ENCODE peak calls at places on chromosomes 4 and X, in five cellular contexts. One of them, this sample, is unnamed.

GRCh38 chr4:140042634-140043033 is 111.3 kb downstream of the MAML3 start:
- DNase-seq in fibroblast of pulmonary artery: no peak
- DNase-seq in tibial nerve: no peak
- DNase-seq in choroid plexus epithelial cell: no peak
- DNase-seq in hepatocyte: no peak
- DNase-seq in this sample: no peak

GRCh38 chrX:104459796-104460195 is 106.2 kb upstream of the IL1RAPL2 start:
- DNase-seq in choroid plexus epithelial cell: no peak
- DNase-seq in hepatocyte: no peak
- DNase-seq in tibial nerve: no peak
- DNase-seq in fibroblast of pulmonary artery: no peak
- DNase-seq in this sample: no peak

GRCh38 chr4:83139514-83140156 is 25.1 kb upstream of the PLAC8 start:
- DNase-seq in fibroblast of pulmonary artery: no peak
- DNase-seq in choroid plexus epithelial cell: no peak
- DNase-seq in tibial nerve: no peak
- DNase-seq in hepatocyte: peak
- DNase-seq in this sample: no peak

GRCh38 chr4:163679189-163679588 is 184.7 kb downstream of the TMA16 start:
- DNase-seq in fibroblast of pulmonary artery: no peak
- DNase-seq in hepatocyte: peak
- DNase-seq in tibial nerve: no peak
- DNase-seq in choroid plexus epithelial cell: peak
- DNase-seq in this sample: no peak

GRCh38 chrX:136880003-136880451 is 498 bp downstream of the RBMX start:
- DNase-seq in tibial nerve: no peak
- DNase-seq in hepatocyte: no peak
- DNase-seq in choroid plexus epithelial cell: peak
- DNase-seq in fibroblast of pulmonary artery: peak
- DNase-seq in this sample: peak

GRCh38 chr4:18691431-18692200 is 670.1 kb upstream of the LCORL start:
- DNase-seq in tibial nerve: no peak
- DNase-seq in hepatocyte: peak
- DNase-seq in fibroblast of pulmonary artery: no peak
- DNase-seq in choroid plexus epithelial cell: peak
- DNase-seq in this sample: no peak

GRCh38 chrX:66232296-66232695 is 68.2 kb downstream of the HEPH start:
- DNase-seq in hepatocyte: no peak
- DNase-seq in tibial nerve: no peak
- DNase-seq in choroid plexus epithelial cell: no peak
- DNase-seq in fibroblast of pulmonary artery: no peak
- DNase-seq in this sample: no peak

GRCh38 chrX:101191217-101191750 is 28.3 kb upstream of the DRP2 start:
- DNase-seq in tibial nerve: no peak
- DNase-seq in fibroblast of pulmonary artery: peak
- DNase-seq in choroid plexus epithelial cell: no peak
- DNase-seq in hepatocyte: peak
- DNase-seq in this sample: no peak

GRCh38 chr4:87078987-87079469 is 141.4 kb downstream of the KLHL8 start:
- DNase-seq in choroid plexus epithelial cell: peak
- DNase-seq in hepatocyte: no peak
- DNase-seq in tibial nerve: no peak
- DNase-seq in fibroblast of pulmonary artery: peak
- DNase-seq in this sample: no peak

GRCh38 chr4:14218641-14219040 is 591.1 kb upstream of the BOD1L1 start:
- DNase-seq in choroid plexus epithelial cell: no peak
- DNase-seq in tibial nerve: peak
- DNase-seq in hepatocyte: peak
- DNase-seq in fibroblast of pulmonary artery: no peak
- DNase-seq in this sample: no peak

GRCh38 chrX:3346436-3347329 is at the start of gene MXRA5:
- DNase-seq in fibroblast of pulmonary artery: peak
- DNase-seq in tibial nerve: no peak
- DNase-seq in hepatocyte: peak
- DNase-seq in choroid plexus epithelial cell: peak
- DNase-seq in this sample: no peak

GRCh38 chr4:47741200-47741599 is 96.7 kb downstream of the CORIN start:
- DNase-seq in tibial nerve: no peak
- DNase-seq in fibroblast of pulmonary artery: peak
- DNase-seq in choroid plexus epithelial cell: peak
- DNase-seq in hepatocyte: no peak
- DNase-seq in this sample: no peak

GRCh38 chr4:48727666-48728459 is 52.2 kb downstream of the FRYL start:
- DNase-seq in hepatocyte: no peak
- DNase-seq in choroid plexus epithelial cell: no peak
- DNase-seq in fibroblast of pulmonary artery: no peak
- DNase-seq in tibial nerve: no peak
- DNase-seq in this sample: no peak

GRCh38 chr4:83964996-83965541 is 429.2 kb downstream of the GPAT3 start:
- DNase-seq in choroid plexus epithelial cell: peak
- DNase-seq in fibroblast of pulmonary artery: peak
- DNase-seq in tibial nerve: no peak
- DNase-seq in hepatocyte: no peak
- DNase-seq in this sample: no peak

GRCh38 chr4:7183780-7184460 is 8.4 kb upstream of the SORCS2 start:
- DNase-seq in fibroblast of pulmonary artery: no peak
- DNase-seq in choroid plexus epithelial cell: no peak
- DNase-seq in hepatocyte: no peak
- DNase-seq in tibial nerve: no peak
- DNase-seq in this sample: no peak

GRCh38 chr4:67160409-67160808 is 384.9 kb downstream of the CENPC start:
- DNase-seq in fibroblast of pulmonary artery: no peak
- DNase-seq in choroid plexus epithelial cell: no peak
- DNase-seq in hepatocyte: no peak
- DNase-seq in tibial nerve: no peak
- DNase-seq in this sample: no peak

GRCh38 chr4:8861576-8862279 is 9.9 kb downstream of the HMX1 start:
- DNase-seq in tibial nerve: no peak
- DNase-seq in hepatocyte: no peak
- DNase-seq in choroid plexus epithelial cell: no peak
- DNase-seq in fibroblast of pulmonary artery: no peak
- DNase-seq in this sample: no peak

GRCh38 chr4:167606551-167606950 is 372.3 kb upstream of the SPOCK3 start:
- DNase-seq in tibial nerve: no peak
- DNase-seq in fibroblast of pulmonary artery: no peak
- DNase-seq in choroid plexus epithelial cell: no peak
- DNase-seq in hepatocyte: no peak
- DNase-seq in this sample: no peak

GRCh38 chr4:118798658-118799057 is 37.3 kb downstream of the SEC24D start:
- DNase-seq in tibial nerve: no peak
- DNase-seq in fibroblast of pulmonary artery: no peak
- DNase-seq in choroid plexus epithelial cell: no peak
- DNase-seq in hepatocyte: no peak
- DNase-seq in this sample: no peak

GRCh38 chr4:143700420-143701352 is at the start of gene FREM3:
- DNase-seq in tibial nerve: no peak
- DNase-seq in fibroblast of pulmonary artery: peak
- DNase-seq in choroid plexus epithelial cell: no peak
- DNase-seq in hepatocyte: peak
- DNase-seq in this sample: no peak

GRCh38 chrX:98795636-98796035 is 1614.4 kb downstream of the PCDH19 start:
- DNase-seq in fibroblast of pulmonary artery: peak
- DNase-seq in tibial nerve: no peak
- DNase-seq in choroid plexus epithelial cell: peak
- DNase-seq in hepatocyte: no peak
- DNase-seq in this sample: no peak

GRCh38 chr4:1976416-1977352 is 32.1 kb downstream of the NELFA start:
- DNase-seq in tibial nerve: no peak
- DNase-seq in hepatocyte: no peak
- DNase-seq in choroid plexus epithelial cell: no peak
- DNase-seq in fibroblast of pulmonary artery: no peak
- DNase-seq in this sample: no peak

GRCh38 chr4:114688063-114688462 is 89.5 kb downstream of the UGT8 start:
- DNase-seq in fibroblast of pulmonary artery: no peak
- DNase-seq in choroid plexus epithelial cell: no peak
- DNase-seq in tibial nerve: no peak
- DNase-seq in hepatocyte: no peak
- DNase-seq in this sample: no peak

DNA sequence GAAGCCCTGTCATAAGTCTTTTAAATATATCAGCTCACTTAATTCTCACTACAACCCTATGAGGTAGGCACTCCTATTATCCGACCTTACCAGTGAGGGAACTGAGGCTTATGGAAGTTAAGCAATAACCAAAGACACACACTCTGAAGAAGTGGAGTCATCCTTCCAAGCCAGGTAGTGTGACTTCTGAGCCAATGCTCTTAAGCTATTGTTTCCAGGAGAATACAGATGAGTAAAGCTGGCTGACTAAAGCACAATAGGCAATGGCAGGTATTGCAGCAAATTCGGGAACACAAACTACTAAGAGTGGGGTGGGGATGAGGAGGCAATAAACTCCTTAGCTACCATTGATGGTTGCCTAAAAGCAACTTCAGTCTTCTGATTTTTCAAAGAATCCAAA is 81.8 kb upstream of the KIT start:
- DNase-seq in fibroblast of pulmonary artery: no peak
- DNase-seq in choroid plexus epithelial cell: no peak
- DNase-seq in hepatocyte: no peak
- DNase-seq in tibial nerve: no peak
- DNase-seq in this sample: no peak
- H3K4me3 ChIP-seq in fibroblast of pulmonary artery: no peak
- H3K4me3 ChIP-seq in choroid plexus epithelial cell: no peak
- H3K4me3 ChIP-seq in hepatocyte: no peak
- H3K4me3 ChIP-seq in tibial nerve: no peak
- H3K4me3 ChIP-seq in this sample: no peak

GRCh38 chrX:69113723-69114122 is 51.5 kb downstream of the PJA1 start:
- DNase-seq in choroid plexus epithelial cell: no peak
- DNase-seq in hepatocyte: no peak
- DNase-seq in fibroblast of pulmonary artery: no peak
- DNase-seq in tibial nerve: no peak
- DNase-seq in this sample: no peak
- H3K4me3 ChIP-seq in choroid plexus epithelial cell: no peak
- H3K4me3 ChIP-seq in hepatocyte: no peak
- H3K4me3 ChIP-seq in fibroblast of pulmonary artery: no peak
- H3K4me3 ChIP-seq in tibial nerve: no peak
- H3K4me3 ChIP-seq in this sample: no peak

GRCh38 chr4:81519856-81520255 is 48.1 kb upstream of the RASGEF1B start:
- DNase-seq in fibroblast of pulmonary artery: no peak
- DNase-seq in choroid plexus epithelial cell: no peak
- DNase-seq in tibial nerve: no peak
- DNase-seq in hepatocyte: no peak
- DNase-seq in this sample: no peak

GRCh38 chr4:81518762-81519427 is 47.2 kb upstream of the RASGEF1B start:
- DNase-seq in choroid plexus epithelial cell: no peak
- DNase-seq in fibroblast of pulmonary artery: no peak
- DNase-seq in hepatocyte: no peak
- DNase-seq in tibial nerve: no peak
- DNase-seq in this sample: no peak

GRCh38 chr4:81521708-81522107 is 50.0 kb upstream of the RASGEF1B start:
- DNase-seq in fibroblast of pulmonary artery: no peak
- DNase-seq in choroid plexus epithelial cell: no peak
- DNase-seq in hepatocyte: no peak
- DNase-seq in tibial nerve: no peak
- DNase-seq in this sample: no peak

GRCh38 chr4:81516241-81516640 is 44.5 kb upstream of the RASGEF1B start:
- DNase-seq in tibial nerve: no peak
- DNase-seq in fibroblast of pulmonary artery: no peak
- DNase-seq in hepatocyte: no peak
- DNase-seq in choroid plexus epithelial cell: no peak
- DNase-seq in this sample: no peak

GRCh38 chr4:81519428-81519775 is 47.7 kb upstream of the RASGEF1B start:
- DNase-seq in tibial nerve: no peak
- DNase-seq in choroid plexus epithelial cell: no peak
- DNase-seq in hepatocyte: no peak
- DNase-seq in fibroblast of pulmonary artery: no peak
- DNase-seq in this sample: no peak
- H3K4me3 ChIP-seq in tibial nerve: no peak
- H3K4me3 ChIP-seq in choroid plexus epithelial cell: no peak
- H3K4me3 ChIP-seq in hepatocyte: no peak
- H3K4me3 ChIP-seq in fibroblast of pulmonary artery: no peak
- H3K4me3 ChIP-seq in this sample: no peak

DNA sequence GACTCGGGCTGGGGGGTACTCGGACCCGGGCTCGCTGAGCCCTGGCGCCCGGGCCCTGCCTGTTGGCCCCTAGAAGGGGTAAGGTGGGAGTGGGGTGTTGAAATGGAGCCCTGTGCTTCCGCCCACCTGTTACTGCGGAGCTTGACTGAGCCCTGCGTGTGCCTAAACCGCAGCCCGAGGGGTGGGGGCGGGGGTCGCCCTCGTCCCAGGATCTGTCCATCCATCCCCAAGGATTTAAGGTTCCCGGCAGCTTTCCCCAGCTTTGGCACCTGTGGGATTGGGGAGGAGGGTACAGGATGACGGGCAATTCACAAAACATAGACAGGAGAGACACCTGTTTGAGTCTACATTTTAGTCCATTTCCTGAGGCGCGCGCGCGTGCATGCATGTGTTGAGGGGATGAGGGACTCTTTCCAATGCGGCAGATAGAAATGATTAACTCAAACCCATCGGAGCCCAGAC is 779 bp downstream of the GABRQ start:
- DNase-seq in tibial nerve: no peak
- DNase-seq in hepatocyte: no peak
- DNase-seq in choroid plexus epithelial cell: no peak
- DNase-seq in fibroblast of pulmonary artery: no peak
- DNase-seq in this sample: no peak
- H3K4me3 ChIP-seq in tibial nerve: no peak
- H3K4me3 ChIP-seq in hepatocyte: no peak
- H3K4me3 ChIP-seq in choroid plexus epithelial cell: no peak
- H3K4me3 ChIP-seq in fibroblast of pulmonary artery: no peak
- H3K4me3 ChIP-seq in this sample: no peak

GRCh38 chrX:39385022-39385421 is 583.8 kb downstream of the MID1IP1 start:
- DNase-seq in tibial nerve: no peak
- DNase-seq in fibroblast of pulmonary artery: no peak
- DNase-seq in choroid plexus epithelial cell: no peak
- DNase-seq in hepatocyte: no peak
- DNase-seq in this sample: no peak
- H3K4me3 ChIP-seq in tibial nerve: no peak
- H3K4me3 ChIP-seq in fibroblast of pulmonary artery: no peak
- H3K4me3 ChIP-seq in choroid plexus epithelial cell: no peak
- H3K4me3 ChIP-seq in hepatocyte: no peak
- H3K4me3 ChIP-seq in this sample: no peak

GRCh38 chr4:151228196-151229119 is 48.5 kb upstream of the PRSS48 start:
- DNase-seq in choroid plexus epithelial cell: peak
- DNase-seq in tibial nerve: no peak
- DNase-seq in fibroblast of pulmonary artery: peak
- DNase-seq in hepatocyte: no peak
- DNase-seq in this sample: no peak
- H3K4me3 ChIP-seq in choroid plexus epithelial cell: no peak
- H3K4me3 ChIP-seq in tibial nerve: no peak
- H3K4me3 ChIP-seq in fibroblast of pulmonary artery: peak
- H3K4me3 ChIP-seq in hepatocyte: no peak
- H3K4me3 ChIP-seq in this sample: no peak

GRCh38 chr4:54014761-54015160 is 49.6 kb downstream of the CHIC2 start:
- DNase-seq in choroid plexus epithelial cell: no peak
- DNase-seq in tibial nerve: no peak
- DNase-seq in hepatocyte: no peak
- DNase-seq in fibroblast of pulmonary artery: no peak
- DNase-seq in this sample: no peak
- H3K4me3 ChIP-seq in choroid plexus epithelial cell: no peak
- H3K4me3 ChIP-seq in tibial nerve: no peak
- H3K4me3 ChIP-seq in hepatocyte: no peak
- H3K4me3 ChIP-seq in fibroblast of pulmonary artery: no peak
- H3K4me3 ChIP-seq in this sample: no peak

This sample was measured in lung.